ENCODE peak calls at places on chromosome 22, in nine cellular contexts. X is T1000, Z is PC-3, S is A172, E is T-cell, L is H4, I is iris pigment epithelial cell, N is NCI-H82, O is amniotic epithelial cell. B is an unnamed sample.

GRCh38 chr22:44445731-44446130 is 52.3 kb downstream of the RTL6 start:
- DNase-seq in L (no peak), E (no peak), N (no peak), Z (peak), S (no peak), O (no peak), I (no peak), X (no peak), B (peak)

GRCh38 chr22:26483043-26483438 is 542 bp downstream of the HPS4 start:
- DNase-seq in O (no peak), N (no peak), Z (no peak), X (no peak), S (no peak), L (no peak), I (no peak), E (no peak), B (no peak)

GRCh38 chr22:44389926-44390925 is 77.5 kb upstream of the SHISAL1 start:
- DNase-seq in N (no peak), X (no peak), E (no peak), O (no peak), S (no peak), I (no peak), Z (no peak), L (no peak), B (no peak)

GRCh38 chr22:28231423-28231822 is 312.4 kb upstream of the PITPNB start:
- DNase-seq in L (no peak), E (no peak), N (no peak), Z (no peak), O (peak), I (peak), S (no peak), X (no peak), B (no peak)

GRCh38 chr22:46011627-46012181 is 34.7 kb upstream of the WNT7B start:
- DNase-seq in I (no peak), Z (no peak), E (no peak), S (no peak), N (no peak), L (no peak), O (no peak), X (no peak), B (no peak)

GRCh38 chr22:49255154-49255553 is 572.5 kb downstream of the BRD1 start:
- DNase-seq in S (no peak), Z (no peak), L (no peak), I (no peak), E (no peak), O (no peak), N (no peak), X (no peak), B (no peak)

GRCh38 chr22:44816141-44816540 is 63.8 kb downstream of the ARHGAP8 start:
- DNase-seq in L (no peak), E (no peak), N (no peak), S (no peak), I (no peak), Z (no peak), O (no peak), X (no peak), B (no peak)

GRCh38 chr22:36682835-36683234 is 20.7 kb downstream of the CACNG2 start:
- DNase-seq in L (no peak), E (no peak), I (no peak), X (no peak), N (peak), Z (no peak), S (no peak), O (no peak), B (no peak)

GRCh38 chr22:36329217-36330078 is 58.3 kb downstream of the MYH9 start:
- DNase-seq in L (peak), N (no peak), E (peak), I (peak), S (peak), X (peak), O (peak), Z (peak), B (peak)

B was measured in MCF 10A.